ENCODE peak calls at places on chromosomes 11 and 22, in nine cellular contexts. L, V, D, O, J, Z, K, W and M are unnamed samples.

GRCh38 chr11:72773696-72774095 is 20.2 kb downstream of the STARD10 start:
- DNase-seq in L (no peak), V (no peak), D (no peak), O (peak), J (no peak), Z (no peak), K (no peak), W (no peak), M (no peak)

GRCh38 chr11:14309425-14310192 is 49.4 kb downstream of the RRAS2 start:
- DNase-seq in L (no peak), V (no peak), D (no peak), O (no peak), J (no peak), Z (no peak), K (no peak), W (no peak), M (no peak)

GRCh38 chr11:57458410-57459111 is 1.8 kb upstream of the RTN4RL2 start:
- DNase-seq in L (peak), V (no peak), D (no peak), O (peak), J (peak), Z (peak), K (peak), W (peak), M (no peak)

GRCh38 chr22:46269564-46269963 is 1.8 kb downstream of the TTC38 start:
- DNase-seq in L (no peak), V (no peak), D (peak), O (no peak), J (no peak), Z (no peak), K (no peak), W (no peak), M (no peak)

GRCh38 chr22:24930678-24931077 is 15.8 kb downstream of the LHFPL7 start:
- DNase-seq in L (no peak), V (no peak), D (no peak), O (no peak), J (no peak), Z (no peak), K (no peak), W (no peak), M (no peak)

GRCh38 chr11:79390923-79391322 is 49.9 kb downstream of the TENM4 start:
- DNase-seq in L (no peak), V (no peak), D (no peak), O (peak), J (no peak), Z (no peak), K (no peak), W (no peak), M (no peak)

GRCh38 chr11:11973866-11974265 is 34.6 kb downstream of the DKK3 start:
- DNase-seq in L (no peak), V (no peak), D (no peak), O (peak), J (no peak), Z (peak), K (no peak), W (no peak), M (no peak)

GRCh38 chr22:19849800-19850481 is 4.7 kb downstream of the GNB1L start:
- DNase-seq in L (no peak), V (no peak), D (no peak), O (no peak), J (no peak), Z (no peak), K (peak), W (no peak), M (peak)

GRCh38 chr11:118230088-118230487 is 5.3 kb upstream of the JAML start:
- DNase-seq in L (no peak), V (no peak), D (no peak), O (no peak), J (no peak), Z (no peak), K (no peak), W (no peak), M (no peak)

GRCh38 chr11:97259884-97260283 is 870.1 kb downstream of the JRKL start:
- DNase-seq in L (no peak), V (no peak), D (no peak), O (no peak), J (peak), Z (no peak), K (no peak), W (no peak), M (no peak)

GRCh38 chr11:72239849-72240460 is 4.0 kb downstream of the PHOX2A start:
- DNase-seq in L (no peak), V (no peak), D (peak), O (no peak), J (peak), Z (peak), K (no peak), W (peak), M (no peak)

GRCh38 chr11:132367293-132367692 is 996.9 kb downstream of the NTM start:
- DNase-seq in L (no peak), V (no peak), D (no peak), O (no peak), J (no peak), Z (no peak), K (no peak), W (no peak), M (no peak)

GRCh38 chr11:78292109-78292803 is 103.5 kb downstream of the USP35 start:
- DNase-seq in L (no peak), V (peak), D (no peak), O (no peak), J (no peak), Z (no peak), K (no peak), W (no peak), M (no peak)
- H3K27ac ChIP-seq in L (no peak), V (peak), D (no peak), O (no peak), J (no peak), Z (no peak), K (no peak), W (no peak), M (no peak)

DNA sequence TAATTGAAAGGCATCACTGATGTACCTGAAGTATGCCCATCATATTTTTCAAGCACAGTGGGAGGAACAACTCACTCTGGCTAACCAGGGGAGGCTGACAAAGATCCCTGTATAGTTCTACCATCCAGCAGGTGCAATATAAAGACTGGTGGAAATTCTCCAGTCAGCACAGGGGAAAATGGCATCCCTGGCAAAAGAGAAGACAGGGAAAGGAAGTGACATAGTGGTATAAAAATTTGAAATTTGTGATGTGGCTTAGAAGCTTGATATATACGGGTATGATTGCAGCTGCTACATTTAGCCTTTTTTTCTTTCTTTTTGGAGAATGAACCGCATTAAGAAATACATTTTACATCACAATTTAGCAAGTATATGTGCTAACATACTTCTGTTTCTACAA is 185.9 kb downstream of the ARHGAP42 start:
- DNase-seq in L (no peak), V (no peak), D (no peak), O (no peak), J (no peak), Z (no peak), K (no peak), W (no peak), M (no peak)
- H3K27ac ChIP-seq in L (no peak), V (no peak), D (no peak), O (no peak), J (no peak), Z (no peak), K (no peak), W (no peak), M (no peak)

GRCh38 chr11:59144096-59144495 is 1.4 kb downstream of the FAM111A start:
- DNase-seq in L (no peak), V (no peak), D (no peak), O (peak), J (no peak), Z (no peak), K (no peak), W (no peak), M (no peak)
- H3K27ac ChIP-seq in L (peak), V (peak), D (peak), O (peak), J (peak), Z (peak), K (peak), W (peak), M (peak)

GRCh38 chr11:94795799-94796580 is 27.8 kb downstream of the AMOTL1 start:
- DNase-seq in L (no peak), V (no peak), D (no peak), O (no peak), J (no peak), Z (no peak), K (no peak), W (no peak), M (no peak)
- H3K27ac ChIP-seq in L (no peak), V (no peak), D (no peak), O (peak), J (no peak), Z (peak), K (no peak), W (no peak), M (no peak)

GRCh38 chr11:76629133-76629852 is 41.3 kb downstream of the LRRC32 start:
- DNase-seq in L (no peak), V (peak), D (peak), O (peak), J (no peak), Z (peak), K (peak), W (peak), M (no peak)
- H3K27ac ChIP-seq in L (no peak), V (peak), D (peak), O (no peak), J (no peak), Z (peak), K (peak), W (peak), M (no peak)